ENCODE peak calls at places on chromosomes 3 and 15, in four cellular contexts. E, N, K and D are unnamed samples.
A peak's percentile ranks its signal among the peaks of the same experiment; 100 is the strongest.

GRCh38 chr15:79004336-79004735 is 59.5 kb upstream of the CTSH start:
- DNase-seq in K (no peak), N (no peak), E (no peak), D (peak; percentile 86)

GRCh38 chr3:114727373-114727772 is 419.7 kb downstream of the ZBTB20 start:
- DNase-seq in K (no peak), N (no peak), E (no peak), D (no peak)

GRCh38 chr3:120218981-120219380 is 66.0 kb downstream of the GPR156 start:
- DNase-seq in K (no peak), N (no peak), E (no peak), D (no peak)

GRCh38 chr3:48125026-48125704 is 63.1 kb downstream of the CDC25A start:
- DNase-seq in N (no peak), K (no peak), E (no peak), D (peak; percentile 51)

GRCh38 chr15:40286794-40287193 is 3.9 kb upstream of the ANKRD63 start:
- DNase-seq in N (no peak), K (no peak), E (no peak), D (no peak)

GRCh38 chr15:69074011-69074842 is 59.7 kb downstream of the NOX5 start:
- DNase-seq in E (peak; percentile 74), K (no peak), N (peak; percentile 79), D (peak; percentile 68)

GRCh38 chr3:108060331-108060730 is 30.5 kb downstream of the CD47 start:
- DNase-seq in N (no peak), K (no peak), E (no peak), D (peak; percentile 64)

GRCh38 chr15:39095218-39095879 is 485.5 kb upstream of the THBS1 start:
- DNase-seq in K (no peak), N (no peak), E (no peak), D (no peak)